ENCODE peak calls at places on chromosomes 12 and 14, in seven cellular contexts. L is HepG2, D is GM12891, J is IMR-90, H is A549, R is suprapubic skin, T is body of pancreas. C is an unnamed sample.

GRCh38 chr14:67319142-67319541 is 40.5 kb downstream of the ATP6V1D start:
- DNase-seq in L (no peak), D (no peak), J (peak; percentile 46), H (no peak), R (no peak), T (no peak), C (no peak)

GRCh38 chr12:111448266-111448830 is 42.6 kb downstream of the SH2B3 start:
- DNase-seq in L (no peak), D (no peak), J (no peak), H (no peak), R (peak; percentile 58), T (peak; percentile 11), C (peak; percentile 72)

GRCh38 chr14:95258754-95259593 is 60.7 kb downstream of the CLMN start:
- DNase-seq in L (no peak), D (no peak), J (no peak), H (peak; percentile 13), R (no peak), T (no peak), C (no peak)

GRCh38 chr14:35331605-35332516 is 39.7 kb downstream of the PSMA6 start:
- DNase-seq in L (peak; percentile 75), D (no peak), J (peak; percentile 87), H (no peak), R (no peak), T (peak; percentile 78), C (no peak)

GRCh38 chr14:66709292-66709691 is 201.3 kb downstream of the GPHN start:
- DNase-seq in L (peak; percentile 8), D (no peak), J (peak; percentile 19), H (no peak), R (no peak), T (no peak), C (no peak)

GRCh38 chr12:32296541-32296940 is 102.8 kb upstream of the FGD4 start:
- DNase-seq in L (no peak), D (no peak), J (no peak), H (peak; percentile 76), R (no peak), T (peak; percentile 44), C (no peak)

GRCh38 chr12:20415013-20415412 is 46.7 kb downstream of the PDE3A start:
- DNase-seq in L (no peak), D (no peak), J (no peak), H (no peak), R (no peak), T (no peak), C (no peak)

GRCh38 chr12:9649532-9649940 is 20.0 kb upstream of the CLEC2D start:
- DNase-seq in L (no peak), D (no peak), J (no peak), H (no peak), R (no peak), T (no peak), C (no peak)

GRCh38 chr14:101185946-101186345 is 282.4 kb upstream of the RTL1 start:
- DNase-seq in L (no peak), D (no peak), J (no peak), H (no peak), R (no peak), T (no peak), C (peak; percentile 70)

GRCh38 chr12:21780786-21781185 is 6.3 kb upstream of the KCNJ8 start:
- DNase-seq in L (no peak), D (no peak), J (no peak), H (no peak), R (no peak), T (no peak), C (no peak)

GRCh38 chr12:75814856-75815754 is 216.5 kb downstream of the PHLDA1 start:
- DNase-seq in L (no peak), D (no peak), J (peak; percentile 98), H (peak; percentile 73), R (no peak), T (peak; percentile 26), C (no peak)

GRCh38 chr14:31090872-31091764 is 64.9 kb upstream of the STRN3 start:
- DNase-seq in L (peak; percentile 97), D (no peak), J (peak; percentile 97), H (peak; percentile 74), R (no peak), T (peak; percentile 56), C (no peak)

GRCh38 chr12:87317302-87317701 is 711.9 kb downstream of the C12orf50 start:
- DNase-seq in L (no peak), D (no peak), J (peak; percentile 8), H (no peak), R (no peak), T (no peak), C (no peak)

GRCh38 chr12:43198608-43199007 is 353.4 kb downstream of the ADAMTS20 start:
- DNase-seq in L (no peak), D (no peak), J (no peak), H (no peak), R (no peak), T (no peak), C (no peak)

GRCh38 chr12:5244513-5244972 is 187.4 kb upstream of the NTF3 start:
- DNase-seq in L (no peak), D (no peak), J (no peak), H (no peak), R (no peak), T (no peak), C (no peak)

GRCh38 chr12:6635856-6636521 is at the start of gene LPAR5:
- DNase-seq in L (no peak), D (no peak), J (no peak), H (peak; percentile 66), R (no peak), T (no peak), C (no peak)

GRCh38 chr12:132211326-132211725 is 67.1 kb downstream of the NOC4L start:
- DNase-seq in L (no peak), D (no peak), J (no peak), H (no peak), R (no peak), T (no peak), C (no peak)

GRCh38 chr14:100297320-100298300 is 8.6 kb downstream of the SLC25A29 start:
- DNase-seq in L (no peak), D (peak; percentile 91), J (peak; percentile 88), H (no peak), R (peak; percentile 88), T (peak; percentile 69), C (peak; percentile 96)

GRCh38 chr14:99189201-99189801 is 82.7 kb downstream of the BCL11B start:
- DNase-seq in L (no peak), D (no peak), J (no peak), H (no peak), R (no peak), T (no peak), C (no peak)

GRCh38 chr14:99296517-99296916 is 24.5 kb upstream of the BCL11B start:
- DNase-seq in L (no peak), D (no peak), J (no peak), H (no peak), R (no peak), T (no peak), C (no peak)

GRCh38 chr14:71541271-71541670 is 391.0 kb upstream of the RGS6 start:
- DNase-seq in L (no peak), D (no peak), J (no peak), H (no peak), R (no peak), T (no peak), C (no peak)

GRCh38 chr14:44657688-44658388 is 150.8 kb upstream of the FSCB start:
- DNase-seq in L (peak; percentile 4), D (no peak), J (peak; percentile 0), H (peak; percentile 10), R (no peak), T (no peak), C (no peak)

GRCh38 chr14:61498811-61499210 is 177.4 kb downstream of the PRKCH start:
- DNase-seq in L (no peak), D (no peak), J (peak; percentile 68), H (no peak), R (no peak), T (no peak), C (no peak)

DNA sequence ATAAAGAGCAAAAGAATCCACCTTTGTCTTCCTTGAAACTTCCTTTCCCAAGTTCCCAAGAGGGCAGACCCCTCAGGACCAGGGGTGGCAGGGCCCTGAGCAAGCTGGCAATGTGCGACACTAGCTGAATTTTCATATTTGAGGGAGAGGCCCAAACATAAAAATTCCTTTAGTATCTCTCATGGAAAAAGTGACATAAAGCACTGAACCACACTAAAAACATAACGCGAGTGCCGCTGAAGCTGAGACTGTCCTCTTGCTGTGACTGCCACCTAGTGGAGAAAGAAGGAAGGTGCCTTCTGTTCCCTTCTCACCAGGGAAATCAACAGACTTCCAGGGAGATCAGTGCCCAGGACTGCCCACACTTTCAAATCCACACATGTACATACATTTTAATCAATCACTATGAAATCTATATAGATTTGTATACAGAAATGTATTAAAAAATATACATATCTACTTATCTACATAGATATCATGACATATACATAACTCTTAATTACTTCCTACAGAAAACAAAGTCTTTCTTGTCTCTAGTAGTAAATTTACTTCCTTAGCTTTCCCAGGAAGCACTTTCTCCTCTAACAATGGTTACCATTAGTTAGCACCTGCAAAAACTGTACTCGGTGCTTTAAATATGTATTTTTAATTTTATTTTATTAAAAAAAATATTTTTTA is 53.8 kb downstream of the SSH1 start:
- DNase-seq in L (peak; percentile 75), D (peak; percentile 68), J (peak; percentile 94), H (peak; percentile 85), R (no peak), T (peak; percentile 83), C (peak; percentile 96)
- TF ChIP-seq POLR2A in L (no peak), D (no peak), J (peak; percentile 63), H (no peak), R (no peak), T (no peak), C (no peak)

DNA sequence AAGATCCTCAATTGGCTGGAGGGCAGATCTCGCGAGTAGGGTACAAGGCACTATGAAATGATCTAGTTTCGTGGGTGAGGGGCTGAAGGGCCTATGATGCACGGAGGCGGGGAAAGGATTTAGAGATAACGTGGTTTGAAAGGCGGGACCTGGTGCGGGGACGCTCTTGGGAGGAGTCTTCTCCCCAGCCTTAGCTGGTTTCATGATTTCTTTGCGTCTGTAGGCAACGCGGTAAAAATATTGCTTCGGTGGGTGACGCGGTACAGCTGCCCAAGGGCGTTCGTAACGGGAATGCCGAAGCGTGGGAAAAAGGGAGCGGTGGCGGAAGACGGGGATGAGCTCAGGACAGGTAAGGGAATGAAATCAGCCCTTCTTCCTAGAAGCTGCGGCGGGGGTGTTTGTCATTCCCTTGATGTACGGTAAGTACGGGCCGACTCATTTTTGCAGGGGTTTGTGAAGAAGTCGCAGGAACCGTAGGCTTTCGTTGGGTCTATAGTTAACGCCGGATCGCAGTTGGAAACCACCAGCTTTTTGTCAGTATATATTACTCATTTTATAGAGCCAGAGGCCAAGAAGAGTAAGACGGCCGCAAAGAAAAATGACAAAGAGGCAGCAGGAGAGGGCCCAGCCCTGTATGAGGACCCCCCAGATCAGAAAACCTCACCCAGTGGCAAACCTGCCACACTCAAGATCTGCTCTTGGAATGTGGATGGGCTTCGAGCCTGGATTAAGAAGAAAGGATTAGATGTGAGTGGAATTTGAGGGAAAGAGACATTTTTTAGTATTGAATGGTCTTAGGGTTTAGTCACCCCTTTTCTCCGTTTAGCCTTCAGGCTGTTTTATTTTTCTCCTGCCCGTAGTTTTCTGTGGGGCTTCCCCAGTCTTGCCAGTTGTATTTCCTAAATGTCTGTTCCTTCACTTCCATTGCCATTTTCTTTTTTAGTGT is 602 bp downstream of the APEX1 start:
- DNase-seq in L (no peak), D (no peak), J (peak; percentile 89), H (no peak), R (no peak), T (no peak), C (no peak)
- TF ChIP-seq POLR2A in L (peak; percentile 35), D (no peak), J (peak; percentile 48), H (no peak), R (no peak), T (no peak), C (no peak)

GRCh38 chr12:67648306-67649164 is at the start of gene DYRK2:
- DNase-seq in L (peak; percentile 29), D (peak; percentile 78), J (peak; percentile 74), H (peak; percentile 79), R (peak; percentile 84), T (peak; percentile 79), C (no peak)
- TF ChIP-seq POLR2A in L (peak; percentile 69), D (peak; percentile 67), J (peak; percentile 52), H (peak; percentile 93), R (peak; percentile 36), T (peak; percentile 86), C (peak; percentile 77)

GRCh38 chr12:79691299-79692248 is 810 bp upstream of the PAWR start:
- DNase-seq in L (peak; percentile 39), D (no peak), J (peak; percentile 93), H (peak; percentile 85), R (no peak), T (peak; percentile 14), C (no peak)
- TF ChIP-seq POLR2A in L (peak; percentile 14), D (no peak), J (peak; percentile 82), H (no peak), R (no peak), T (no peak), C (no peak)

C was measured in esophagus muscularis mucosa.